ENCODE peak calls at places on chromosome 20, in six cellular contexts. E, H, I, D, J and F are unnamed samples. For H3K4me1, the result is how much of the 10 kb centered on the place peaks cover.

GRCh38 chr20:45588800-45589199 is 9.7 kb upstream of the WFDC8 start:
- DNase-seq in D (no peak), E (no peak), I (no peak), H (no peak), J (no peak), F (no peak)

GRCh38 chr20:59866338-59866737 is 67.1 kb downstream of the SYCP2 start:
- DNase-seq in E (no peak), H (no peak), D (no peak), I (no peak), J (no peak), F (no peak)

GRCh38 chr20:31587545-31588389 is 17.3 kb upstream of the ID1 start:
- DNase-seq in H (peak), E (no peak), J (no peak), D (peak), I (peak), F (no peak)

GRCh38 chr20:9467995-9468394 is 46.4 kb upstream of the LAMP5 start:
- DNase-seq in D (no peak), E (no peak), H (no peak), J (no peak), I (no peak), F (no peak)

GRCh38 chr20:14764511-14765369 is 427.3 kb upstream of the FLRT3 start:
- DNase-seq in E (peak), J (no peak), D (no peak), H (no peak), I (no peak), F (no peak)

GRCh38 chr20:56833427-56833826 is 204.3 kb downstream of the TFAP2C start:
- DNase-seq in H (no peak), J (no peak), E (no peak), I (no peak), D (no peak), F (no peak)

GRCh38 chr20:24309596-24309995 is 159.8 kb upstream of the SYNDIG1 start:
- DNase-seq in H (no peak), D (no peak), E (no peak), J (no peak), I (no peak), F (no peak)

GRCh38 chr20:521860-522259 is 21.7 kb downstream of the CSNK2A1 start:
- DNase-seq in H (no peak), J (no peak), I (no peak), E (no peak), D (no peak), F (no peak)

GRCh38 chr20:4155953-4156352 is 140.6 kb upstream of the RNF24 start:
- DNase-seq in D (no peak), J (no peak), H (no peak), I (no peak), E (no peak), F (no peak)

GRCh38 chr20:51732454-51732791 is 35.8 kb downstream of the ATP9A start:
- DNase-seq in H (no peak), I (no peak), E (no peak), D (no peak), J (no peak), F (peak)

GRCh38 chr20:47905628-47906487 is 120.6 kb upstream of the SULF2 start:
- DNase-seq in J (no peak), D (no peak), H (no peak), I (no peak), E (no peak), F (no peak)

GRCh38 chr20:45611054-45611453 is 18.5 kb upstream of the WFDC10A start:
- DNase-seq in D (no peak), H (no peak), J (no peak), I (no peak), E (no peak), F (no peak)

GRCh38 chr20:4814696-4815252 is 93.1 kb downstream of the PRND start:
- DNase-seq in I (peak), H (no peak), D (peak), E (no peak), J (peak), F (no peak)

GRCh38 chr20:25009218-25010145 is 16.9 kb upstream of the APMAP start:
- DNase-seq in H (no peak), E (peak), D (peak), J (no peak), I (peak), F (no peak)

GRCh38 chr20:60334936-60335335 is 376.7 kb downstream of the CDH26 start:
- DNase-seq in E (no peak), J (no peak), D (no peak), I (no peak), H (no peak), F (no peak)

GRCh38 chr20:1150218-1150617 is 31.8 kb downstream of the PSMF1 start:
- DNase-seq in I (no peak), E (no peak), J (no peak), H (no peak), D (no peak), F (no peak)

GRCh38 chr20:49542514-49542991 is 25.4 kb downstream of the PTGIS start:
- DNase-seq in I (no peak), E (no peak), H (no peak), J (no peak), D (no peak), F (no peak)
- H3K27ac ChIP-seq in I (peak), E (no peak), H (peak), J (no peak), D (no peak), F (no peak)

GRCh38 chr20:34023937-34024732 is 30.4 kb downstream of the RALY start:
- DNase-seq in J (no peak), I (no peak), D (no peak), E (no peak), H (no peak), F (no peak)

GRCh38 chr20:34018166-34018565 is 24.5 kb downstream of the RALY start:
- DNase-seq in J (no peak), H (no peak), D (no peak), E (no peak), I (no peak), F (no peak)

GRCh38 chr20:34024733-34025351 is 31.1 kb downstream of the RALY start:
- DNase-seq in E (no peak), D (no peak), H (no peak), J (no peak), I (no peak), F (no peak)

GRCh38 chr20:34022843-34023234 is 29.1 kb downstream of the RALY start:
- DNase-seq in E (no peak), J (no peak), D (no peak), H (no peak), I (no peak), F (no peak)

GRCh38 chr20:34022154-34022842 is 28.6 kb downstream of the RALY start:
- DNase-seq in J (no peak), D (no peak), H (no peak), I (no peak), E (no peak), F (no peak)
- TF ChIP-seq CTCF in J (no peak), D (no peak), H (peak), I (no peak), E (no peak), F (no peak)

GRCh38 chr20:39164642-39165041 is 202.5 kb downstream of the DHX35 start:
- DNase-seq in D (no peak), H (no peak), J (no peak), E (no peak), I (no peak), F (no peak)
- H3K4me1 ChIP-seq in D (under half), H (under half), J (under half), E (under half), I (under half), F (under half)

GRCh38 chr20:19978511-19979210 is 38.5 kb upstream of the NAA20 start:
- DNase-seq in H (peak), I (no peak), D (no peak), E (no peak), J (no peak), F (no peak)
- H3K27ac ChIP-seq in H (peak), I (peak), D (no peak), E (peak), J (peak), F (peak)